ENCODE peak calls at places on chromosome 15, in four cellular contexts. One of them, this sample, is unnamed.

GRCh38 chr15:41011055-41011815 is 58.0 kb downstream of the CHAC1 start:
- DNase-seq in tibial artery: no peak
- DNase-seq in HepG2: no peak
- DNase-seq in stomach: no peak
- DNase-seq in this sample: no peak

GRCh38 chr15:70362350-70362749 is 264.6 kb upstream of the TLE3 start:
- DNase-seq in tibial artery: no peak
- DNase-seq in HepG2: no peak
- DNase-seq in stomach: no peak
- DNase-seq in this sample: no peak

GRCh38 chr15:57403532-57403931 is 27.2 kb downstream of the CGNL1 start:
- DNase-seq in tibial artery: no peak
- DNase-seq in HepG2: no peak
- DNase-seq in stomach: no peak
- DNase-seq in this sample: no peak

GRCh38 chr15:70701891-70702568 is 61.3 kb downstream of the UACA start:
- DNase-seq in tibial artery: no peak
- DNase-seq in HepG2: no peak
- DNase-seq in stomach: no peak
- DNase-seq in this sample: no peak

GRCh38 chr15:62173215-62173614 is 8.1 kb upstream of the C2CD4B start:
- DNase-seq in tibial artery: peak; percentile 36
- DNase-seq in HepG2: no peak
- DNase-seq in stomach: no peak
- DNase-seq in this sample: peak; percentile 51

GRCh38 chr15:22968356-22968755 is 11.8 kb downstream of the CYFIP1 start:
- DNase-seq in tibial artery: no peak
- DNase-seq in HepG2: no peak
- DNase-seq in stomach: no peak
- DNase-seq in this sample: no peak

GRCh38 chr15:82572311-82572710 is 32.1 kb upstream of the RPS17 start:
- DNase-seq in tibial artery: no peak
- DNase-seq in HepG2: no peak
- DNase-seq in stomach: no peak
- DNase-seq in this sample: no peak

GRCh38 chr15:47484119-47484518 is 233.2 kb upstream of the SEMA6D start:
- DNase-seq in tibial artery: no peak
- DNase-seq in HepG2: no peak
- DNase-seq in stomach: no peak
- DNase-seq in this sample: no peak

GRCh38 chr15:60460931-60461330 is 18.0 kb downstream of the ICE2 start:
- DNase-seq in tibial artery: no peak
- DNase-seq in HepG2: no peak
- DNase-seq in stomach: no peak
- DNase-seq in this sample: no peak

GRCh38 chr15:40826123-40827075 is 2.1 kb downstream of the PPP1R14D start:
- DNase-seq in tibial artery: no peak
- DNase-seq in HepG2: peak; percentile 43
- DNase-seq in stomach: no peak
- DNase-seq in this sample: no peak

GRCh38 chr15:58788056-58788710 is 17.1 kb downstream of the MINDY2 start:
- DNase-seq in tibial artery: no peak
- DNase-seq in HepG2: no peak
- DNase-seq in stomach: no peak
- DNase-seq in this sample: no peak

GRCh38 chr15:90742082-90742481 is 24.9 kb downstream of the BLM start:
- DNase-seq in tibial artery: no peak
- DNase-seq in HepG2: no peak
- DNase-seq in stomach: no peak
- DNase-seq in this sample: no peak

GRCh38 chr15:22989576-22990477 is 9.7 kb upstream of the CYFIP1 start:
- DNase-seq in tibial artery: no peak
- DNase-seq in HepG2: no peak
- DNase-seq in stomach: peak; percentile 47
- DNase-seq in this sample: no peak

GRCh38 chr15:70442616-70443321 is 320.6 kb downstream of the UACA start:
- DNase-seq in tibial artery: no peak
- DNase-seq in HepG2: no peak
- DNase-seq in stomach: no peak
- DNase-seq in this sample: no peak

GRCh38 chr15:63473999-63474809 is 30.2 kb upstream of the USP3 start:
- DNase-seq in tibial artery: no peak
- DNase-seq in HepG2: peak; percentile 99
- DNase-seq in stomach: peak; percentile 75
- DNase-seq in this sample: no peak

GRCh38 chr15:80106051-80106450 is 46.6 kb downstream of the ZFAND6 start:
- DNase-seq in tibial artery: no peak
- DNase-seq in HepG2: no peak
- DNase-seq in stomach: no peak
- DNase-seq in this sample: no peak

GRCh38 chr15:48427960-48428547 is 96.8 kb downstream of the DUT start:
- DNase-seq in tibial artery: no peak
- DNase-seq in HepG2: no peak
- DNase-seq in stomach: no peak
- DNase-seq in this sample: no peak

GRCh38 chr15:63331456-63331855 is 50.2 kb downstream of the CA12 start:
- DNase-seq in tibial artery: no peak
- DNase-seq in HepG2: no peak
- DNase-seq in stomach: no peak
- DNase-seq in this sample: no peak

GRCh38 chr15:76239786-76240185 is 71.5 kb downstream of the ETFA start:
- DNase-seq in tibial artery: no peak
- DNase-seq in HepG2: no peak
- DNase-seq in stomach: no peak
- DNase-seq in this sample: no peak

GRCh38 chr15:63135804-63136203 is 14.1 kb downstream of the LACTB start:
- DNase-seq in tibial artery: no peak
- DNase-seq in HepG2: no peak
- DNase-seq in stomach: no peak
- DNase-seq in this sample: no peak

GRCh38 chr15:64574220-64574994 is 114.0 kb downstream of the ZNF609 start:
- DNase-seq in tibial artery: no peak
- DNase-seq in HepG2: no peak
- DNase-seq in stomach: no peak
- DNase-seq in this sample: no peak

GRCh38 chr15:76169013-76169412 is 109.2 kb downstream of the TMEM266 start:
- DNase-seq in tibial artery: no peak
- DNase-seq in HepG2: no peak
- DNase-seq in stomach: no peak
- DNase-seq in this sample: no peak

GRCh38 chr15:51796777-51797474 is 32.5 kb upstream of the TMOD3 start:
- DNase-seq in tibial artery: no peak
- DNase-seq in HepG2: peak; percentile 52
- DNase-seq in stomach: no peak
- DNase-seq in this sample: no peak

GRCh38 chr15:43871835-43872234 is 45.0 kb downstream of the WDR76 start:
- DNase-seq in tibial artery: no peak
- DNase-seq in HepG2: no peak
- DNase-seq in stomach: no peak
- DNase-seq in this sample: no peak

GRCh38 chr15:74200394-74200793 is 2.2 kb downstream of the STRA6 start:
- DNase-seq in tibial artery: peak; percentile 82
- DNase-seq in HepG2: no peak
- DNase-seq in stomach: no peak
- DNase-seq in this sample: no peak

GRCh38 chr15:24977686-24978085 is 22.9 kb downstream of the SNRPN start:
- DNase-seq in tibial artery: no peak
- DNase-seq in HepG2: no peak
- DNase-seq in stomach: no peak
- DNase-seq in this sample: no peak

GRCh38 chr15:30985081-30985531 is 6.3 kb downstream of the MTMR10 start:
- DNase-seq in tibial artery: peak; percentile 30
- DNase-seq in HepG2: no peak
- DNase-seq in stomach: no peak
- DNase-seq in this sample: no peak

GRCh38 chr15:81256916-81257315 is 60.2 kb downstream of the IL16 start:
- DNase-seq in tibial artery: no peak
- DNase-seq in HepG2: no peak
- DNase-seq in stomach: no peak
- DNase-seq in this sample: no peak

GRCh38 chr15:64334530-64334929 is 21.4 kb downstream of the CSNK1G1 start:
- DNase-seq in tibial artery: no peak
- DNase-seq in HepG2: no peak
- DNase-seq in stomach: no peak
- DNase-seq in this sample: no peak

GRCh38 chr15:57158589-57158988 is 217.7 kb upstream of the CGNL1 start:
- DNase-seq in tibial artery: no peak
- DNase-seq in HepG2: no peak
- DNase-seq in stomach: no peak
- DNase-seq in this sample: no peak

GRCh38 chr15:34043391-34043790 is 4.4 kb upstream of the AVEN start:
- DNase-seq in tibial artery: no peak
- DNase-seq in HepG2: no peak
- DNase-seq in stomach: no peak
- DNase-seq in this sample: no peak

GRCh38 chr15:96544162-96544756 is 213.8 kb downstream of the NR2F2 start:
- DNase-seq in tibial artery: no peak
- DNase-seq in HepG2: no peak
- DNase-seq in stomach: no peak
- DNase-seq in this sample: no peak

GRCh38 chr15:75666823-75667501 is 19.2 kb downstream of the SNX33 start:
- DNase-seq in tibial artery: peak; percentile 90
- DNase-seq in HepG2: peak; percentile 37
- DNase-seq in stomach: peak; percentile 65
- DNase-seq in this sample: peak; percentile 64

GRCh38 chr15:74418575-74419338 is 15.0 kb downstream of the SEMA7A start:
- DNase-seq in tibial artery: no peak
- DNase-seq in HepG2: no peak
- DNase-seq in stomach: no peak
- DNase-seq in this sample: no peak

GRCh38 chr15:30990036-30990435 is 1.4 kb downstream of the MTMR10 start:
- DNase-seq in tibial artery: no peak
- DNase-seq in HepG2: peak; percentile 36
- DNase-seq in stomach: no peak
- DNase-seq in this sample: no peak

GRCh38 chr15:70488002-70488605 is 275.3 kb downstream of the UACA start:
- DNase-seq in tibial artery: peak; percentile 71
- DNase-seq in HepG2: peak; percentile 29
- DNase-seq in stomach: peak; percentile 85
- DNase-seq in this sample: peak; percentile 69

DNA sequence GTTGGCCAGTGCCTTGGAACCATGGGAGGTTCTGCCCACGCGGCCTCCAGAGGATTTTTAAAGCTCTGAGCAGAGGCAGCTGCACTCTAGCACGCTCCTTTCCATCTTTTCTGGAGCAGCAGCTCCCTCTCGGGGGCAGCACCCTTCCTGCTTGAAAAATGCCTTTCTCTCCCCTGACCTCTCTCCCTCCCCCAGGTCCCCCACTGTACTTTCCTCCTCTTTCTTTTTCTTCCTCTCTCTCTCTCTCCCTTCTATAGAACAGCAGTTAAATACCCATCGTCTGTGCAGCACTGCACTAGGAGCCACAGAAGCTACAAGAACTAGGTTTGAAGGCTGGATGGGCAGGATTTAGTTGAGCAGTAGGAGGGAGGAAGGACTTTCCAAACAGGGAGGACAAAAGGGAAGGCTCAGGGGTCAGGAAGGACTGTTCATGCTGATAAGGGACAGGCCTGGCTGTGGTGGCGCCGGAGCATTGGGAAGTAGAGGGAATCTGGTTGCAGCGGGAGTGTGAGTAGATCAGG is 4.4 kb downstream of the ALPK3 start:
- DNase-seq in tibial artery: no peak
- DNase-seq in HepG2: peak; percentile 34
- DNase-seq in stomach: no peak
- DNase-seq in this sample: no peak
- TF ChIP-seq CTCF in tibial artery: no peak
- TF ChIP-seq CTCF in HepG2: peak; percentile 70
- TF ChIP-seq CTCF in stomach: no peak
- TF ChIP-seq CTCF in this sample: peak; percentile 25

DNA sequence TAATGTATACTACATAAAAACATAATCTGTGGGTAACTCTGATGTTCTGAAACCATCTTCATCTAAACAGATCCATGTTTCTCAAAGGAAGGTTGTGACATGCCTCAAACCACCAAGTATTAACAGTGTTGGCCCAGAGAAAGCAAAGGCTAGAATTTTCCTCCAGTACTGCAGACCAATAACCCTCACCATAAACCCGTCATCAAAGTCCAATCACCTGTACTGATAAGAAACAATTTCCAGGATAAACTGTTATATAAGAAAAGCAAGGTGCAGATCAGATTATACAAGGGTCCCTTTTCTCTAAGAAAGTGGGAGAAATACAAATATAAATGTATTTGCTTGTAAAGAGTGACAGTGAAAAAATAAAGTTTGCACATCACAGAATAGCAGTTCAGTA is 32.3 kb downstream of the TBC1D2B start:
- DNase-seq in tibial artery: no peak
- DNase-seq in HepG2: no peak
- DNase-seq in stomach: no peak
- DNase-seq in this sample: no peak
- H3K4me1 ChIP-seq in tibial artery: peaks cover 12% of the 10 kb centered on the region
- H3K4me1 ChIP-seq in HepG2: peaks cover 14% of the 10 kb centered on the region
- H3K4me1 ChIP-seq in stomach: peaks cover 81% of the 10 kb centered on the region
- H3K4me1 ChIP-seq in this sample: peaks cover 40% of the 10 kb centered on the region

GRCh38 chr15:27165590-27165989 is 194.6 kb downstream of the GABRG3 start:
- DNase-seq in tibial artery: no peak
- DNase-seq in HepG2: no peak
- DNase-seq in stomach: no peak
- DNase-seq in this sample: no peak
- TF ChIP-seq CTCF in tibial artery: no peak
- TF ChIP-seq CTCF in HepG2: no peak
- TF ChIP-seq CTCF in stomach: no peak
- TF ChIP-seq CTCF in this sample: no peak

DNA sequence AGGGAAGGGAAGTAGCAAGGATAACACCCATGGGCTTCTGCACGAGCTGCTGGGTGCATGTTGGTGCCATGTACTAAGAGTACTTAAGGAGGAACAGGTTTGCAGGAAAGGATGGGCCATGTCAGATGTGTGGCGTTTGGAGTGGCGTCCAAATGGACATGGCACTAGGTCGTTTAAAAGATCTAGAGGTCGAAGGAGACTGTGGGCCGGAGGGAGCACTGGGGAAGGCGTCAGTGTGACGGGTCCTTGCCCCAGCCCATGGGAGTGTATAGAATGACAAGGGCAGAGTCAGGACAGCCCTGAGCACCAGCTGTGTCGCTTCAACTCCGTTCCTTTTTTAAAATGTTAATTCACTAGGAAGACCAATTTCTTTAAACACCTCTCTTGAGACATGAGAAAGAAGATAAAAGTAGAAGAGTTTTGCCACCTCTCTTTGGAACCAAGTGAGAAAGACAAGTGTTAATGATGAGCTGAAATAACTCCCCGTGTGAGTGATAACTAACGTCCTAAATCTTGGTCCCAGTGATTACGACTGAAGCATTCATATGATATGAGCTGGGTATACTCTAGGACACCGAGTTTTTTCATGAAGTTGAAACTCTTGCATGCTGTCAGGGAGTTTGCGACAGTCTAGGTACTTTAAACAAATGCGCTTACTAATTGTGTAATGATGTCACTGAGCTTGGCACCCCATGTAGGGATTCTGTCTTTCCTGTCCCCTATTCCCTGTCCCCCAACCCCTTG is 23.8 kb downstream of the LYSMD4 start:
- DNase-seq in tibial artery: no peak
- DNase-seq in HepG2: no peak
- DNase-seq in stomach: no peak
- DNase-seq in this sample: no peak
- H3K4me1 ChIP-seq in tibial artery: peaks cover 36% of the 10 kb centered on the region
- H3K4me1 ChIP-seq in HepG2: no peaks in the 10 kb centered on the region
- H3K4me1 ChIP-seq in stomach: peaks cover 39% of the 10 kb centered on the region
- H3K4me1 ChIP-seq in this sample: peaks cover 86% of the 10 kb centered on the region